ENCODE peak calls at places on chromosomes 5 and 9, in four cellular contexts. One of them, this sample, is unnamed.

GRCh38 chr9:97372580-97372979 is 39.3 kb upstream of the TDRD7 start:
- DNase-seq in HepG2: no peak
- DNase-seq in K562: no peak
- DNase-seq in Panc1: no peak
- DNase-seq in this sample: no peak

GRCh38 chr9:129777769-129778130 is 24.9 kb upstream of the PTGES start:
- DNase-seq in HepG2: no peak
- DNase-seq in K562: peak; percentile 34
- DNase-seq in Panc1: no peak
- DNase-seq in this sample: no peak

GRCh38 chr9:133331641-133332380 is 4.2 kb downstream of the SURF6 start:
- DNase-seq in HepG2: no peak
- DNase-seq in K562: no peak
- DNase-seq in Panc1: no peak
- DNase-seq in this sample: no peak

GRCh38 chr5:139426222-139426885 is 13.0 kb downstream of the DNAJC18 start:
- DNase-seq in HepG2: no peak
- DNase-seq in K562: no peak
- DNase-seq in Panc1: no peak
- DNase-seq in this sample: no peak

GRCh38 chr5:105953616-105954015 is 1717.1 kb downstream of the EFNA5 start:
- DNase-seq in HepG2: no peak
- DNase-seq in K562: no peak
- DNase-seq in Panc1: no peak
- DNase-seq in this sample: no peak

GRCh38 chr9:124897570-124898460 is 35.9 kb downstream of the ARPC5L start:
- DNase-seq in HepG2: peak; percentile 91
- DNase-seq in K562: no peak
- DNase-seq in Panc1: no peak
- DNase-seq in this sample: no peak

GRCh38 chr9:89009049-89009840 is 18.0 kb downstream of the S1PR3 start:
- DNase-seq in HepG2: no peak
- DNase-seq in K562: no peak
- DNase-seq in Panc1: no peak
- DNase-seq in this sample: no peak

GRCh38 chr5:178992291-178992895 is 2.7 kb downstream of the GRM6 start:
- DNase-seq in HepG2: no peak
- DNase-seq in K562: no peak
- DNase-seq in Panc1: no peak
- DNase-seq in this sample: no peak

GRCh38 chr5:98096155-98096554 is 677.3 kb upstream of the RGMB start:
- DNase-seq in HepG2: no peak
- DNase-seq in K562: no peak
- DNase-seq in Panc1: no peak
- DNase-seq in this sample: no peak

GRCh38 chr9:26746357-26747072 is 146.1 kb downstream of the CAAP1 start:
- DNase-seq in HepG2: peak; percentile 70
- DNase-seq in K562: no peak
- DNase-seq in Panc1: no peak
- DNase-seq in this sample: peak; percentile 41

GRCh38 chr5:135448796-135449507 is 1.8 kb upstream of the DCANP1 start:
- DNase-seq in HepG2: no peak
- DNase-seq in K562: no peak
- DNase-seq in Panc1: no peak
- DNase-seq in this sample: no peak

GRCh38 chr5:177317959-177318377 is 6.3 kb upstream of the MXD3 start:
- DNase-seq in HepG2: peak; percentile 75
- DNase-seq in K562: peak; percentile 65
- DNase-seq in Panc1: peak; percentile 65
- DNase-seq in this sample: peak; percentile 63

GRCh38 chr5:109455598-109456096 is 45.9 kb upstream of the PJA2 start:
- DNase-seq in HepG2: peak; percentile 11
- DNase-seq in K562: no peak
- DNase-seq in Panc1: peak; percentile 51
- DNase-seq in this sample: peak; percentile 31

GRCh38 chr9:84138543-84138942 is 157.9 kb downstream of the RMI1 start:
- DNase-seq in HepG2: no peak
- DNase-seq in K562: no peak
- DNase-seq in Panc1: no peak
- DNase-seq in this sample: no peak

GRCh38 chr5:31470608-31471007 is 61.3 kb downstream of the DROSHA start:
- DNase-seq in HepG2: no peak
- DNase-seq in K562: peak; percentile 72
- DNase-seq in Panc1: no peak
- DNase-seq in this sample: no peak

GRCh38 chr9:69798737-69799136 is 21.9 kb upstream of the CFAP95 start:
- DNase-seq in HepG2: peak; percentile 26
- DNase-seq in K562: no peak
- DNase-seq in Panc1: no peak
- DNase-seq in this sample: no peak

GRCh38 chr5:175895701-175896102 is 24.3 kb downstream of the CPLX2 start:
- DNase-seq in HepG2: no peak
- DNase-seq in K562: no peak
- DNase-seq in Panc1: no peak
- DNase-seq in this sample: no peak

GRCh38 chr5:152532714-152533113 is 127.6 kb upstream of the NMUR2 start:
- DNase-seq in HepG2: peak; percentile 33
- DNase-seq in K562: peak; percentile 10
- DNase-seq in Panc1: peak; percentile 27
- DNase-seq in this sample: peak; percentile 42

GRCh38 chr5:111762895-111763294 is 5.9 kb upstream of the NREP start:
- DNase-seq in HepG2: no peak
- DNase-seq in K562: no peak
- DNase-seq in Panc1: no peak
- DNase-seq in this sample: no peak

GRCh38 chr5:169753795-169754194 is 116.7 kb downstream of the DOCK2 start:
- DNase-seq in HepG2: no peak
- DNase-seq in K562: no peak
- DNase-seq in Panc1: no peak
- DNase-seq in this sample: no peak

GRCh38 chr9:893115-893514 is 51.6 kb downstream of the DMRT1 start:
- DNase-seq in HepG2: no peak
- DNase-seq in K562: no peak
- DNase-seq in Panc1: no peak
- DNase-seq in this sample: no peak
- TF ChIP-seq TCF7L2 in HepG2: no peak
- TF ChIP-seq TCF7L2 in K562: no peak
- TF ChIP-seq TCF7L2 in Panc1: no peak
- TF ChIP-seq TCF7L2 in this sample: no peak

DNA sequence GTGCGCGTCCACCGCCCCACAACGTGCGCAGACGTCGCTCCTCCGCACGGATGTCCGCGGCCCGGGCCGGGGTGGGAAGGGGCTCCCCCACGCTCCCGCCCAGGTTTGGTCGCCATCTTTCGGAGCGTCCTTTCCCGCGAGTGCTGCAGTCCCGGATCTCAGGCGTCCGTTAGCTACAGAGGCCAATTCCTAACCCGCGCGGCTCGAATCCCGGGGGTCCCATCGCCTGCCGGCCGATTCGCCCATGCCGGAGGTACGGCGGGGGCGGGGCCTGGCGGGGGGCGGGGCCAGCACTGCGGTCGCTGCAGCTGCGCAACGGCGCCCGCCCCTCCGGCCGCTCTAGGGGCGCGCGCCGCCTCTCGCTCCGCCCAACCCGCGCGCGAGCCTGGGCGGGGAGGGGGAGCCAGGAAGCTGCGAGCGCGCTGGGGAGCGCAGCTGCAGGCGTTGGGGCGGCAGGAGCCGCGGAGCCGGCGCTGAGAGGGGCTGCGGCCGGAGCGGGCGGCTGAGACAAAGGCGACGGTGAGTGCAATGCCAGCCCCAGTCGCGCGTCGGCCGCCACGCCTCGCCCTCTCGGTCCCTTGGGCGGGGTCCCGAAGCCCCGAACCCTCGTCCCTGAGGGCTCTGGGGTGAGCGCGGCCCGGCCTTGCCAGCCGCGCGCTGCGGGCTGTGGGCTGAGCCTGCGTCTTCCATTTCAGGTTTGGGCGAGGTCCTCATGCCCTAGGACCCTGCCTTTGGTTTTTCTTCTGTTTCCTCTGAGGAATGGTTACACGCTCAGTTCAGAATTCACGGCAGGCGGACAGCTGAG is at the start of gene CDC42SE2:
- DNase-seq in HepG2: peak; percentile 66
- DNase-seq in K562: peak; percentile 93
- DNase-seq in Panc1: no peak
- DNase-seq in this sample: peak; percentile 49
- TF ChIP-seq TCF7L2 in HepG2: no peak
- TF ChIP-seq TCF7L2 in K562: no peak
- TF ChIP-seq TCF7L2 in Panc1: no peak
- TF ChIP-seq TCF7L2 in this sample: no peak

DNA sequence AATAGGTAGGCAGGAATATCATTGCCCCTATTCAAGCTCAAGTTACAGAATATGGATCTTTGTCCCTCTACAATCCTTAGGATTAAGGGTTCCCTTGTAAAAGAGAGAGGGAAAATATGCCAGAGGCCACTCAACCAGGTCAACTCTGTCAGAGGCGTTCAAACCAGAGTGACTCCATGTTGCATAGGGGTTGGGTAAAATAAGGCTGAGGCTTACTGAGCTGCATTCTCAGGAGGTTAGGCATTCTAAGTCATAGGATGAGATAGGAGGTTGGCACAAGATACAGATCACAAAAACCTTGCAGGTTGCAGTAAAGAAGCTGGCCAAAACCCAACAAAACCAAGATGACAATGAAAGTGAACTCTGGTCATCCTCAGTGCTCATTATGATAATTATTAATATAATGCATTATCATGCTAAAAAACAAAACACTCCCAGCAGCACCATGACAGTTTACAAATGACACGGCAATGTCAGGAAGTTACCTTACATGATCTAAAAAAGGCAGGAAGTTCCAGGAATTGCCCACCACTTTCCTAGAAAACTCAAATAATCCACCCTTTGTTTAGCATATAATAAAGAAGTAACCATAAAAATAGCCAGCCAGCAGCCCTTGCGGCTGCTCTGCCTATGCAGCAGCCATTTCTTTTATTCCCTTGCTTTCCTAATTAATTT is 64.8 kb downstream of the ERP44 start:
- DNase-seq in HepG2: no peak
- DNase-seq in K562: no peak
- DNase-seq in Panc1: no peak
- DNase-seq in this sample: no peak
- TF ChIP-seq TCF7L2 in HepG2: no peak
- TF ChIP-seq TCF7L2 in K562: no peak
- TF ChIP-seq TCF7L2 in Panc1: no peak
- TF ChIP-seq TCF7L2 in this sample: no peak

GRCh38 chr9:135659252-135659651 is 3.9 kb upstream of the LCN9 start:
- DNase-seq in HepG2: no peak
- DNase-seq in K562: no peak
- DNase-seq in Panc1: no peak
- DNase-seq in this sample: no peak

GRCh38 chr9:135662758-135663450 is at the start of gene LCN9:
- DNase-seq in HepG2: no peak
- DNase-seq in K562: no peak
- DNase-seq in Panc1: no peak
- DNase-seq in this sample: no peak

GRCh38 chr9:135661801-135662560 is 1.1 kb upstream of the LCN9 start:
- DNase-seq in HepG2: no peak
- DNase-seq in K562: no peak
- DNase-seq in Panc1: no peak
- DNase-seq in this sample: no peak

GRCh38 chr9:135657416-135657815 is 5.7 kb upstream of the LCN9 start:
- DNase-seq in HepG2: no peak
- DNase-seq in K562: no peak
- DNase-seq in Panc1: no peak
- DNase-seq in this sample: no peak

GRCh38 chr9:135660407-135660806 is 2.7 kb upstream of the LCN9 start:
- DNase-seq in HepG2: no peak
- DNase-seq in K562: no peak
- DNase-seq in Panc1: no peak
- DNase-seq in this sample: no peak
- TF ChIP-seq TCF7L2 in HepG2: no peak
- TF ChIP-seq TCF7L2 in K562: no peak
- TF ChIP-seq TCF7L2 in Panc1: no peak
- TF ChIP-seq TCF7L2 in this sample: no peak

GRCh38 chr5:36478646-36479307 is 127.6 kb upstream of the SLC1A3 start:
- DNase-seq in HepG2: no peak
- DNase-seq in K562: no peak
- DNase-seq in Panc1: no peak
- DNase-seq in this sample: no peak

GRCh38 chr5:36481721-36482120 is 124.7 kb upstream of the SLC1A3 start:
- DNase-seq in HepG2: no peak
- DNase-seq in K562: no peak
- DNase-seq in Panc1: no peak
- DNase-seq in this sample: no peak

GRCh38 chr5:36482812-36483211 is 123.6 kb upstream of the SLC1A3 start:
- DNase-seq in HepG2: no peak
- DNase-seq in K562: no peak
- DNase-seq in Panc1: no peak
- DNase-seq in this sample: no peak
- TF ChIP-seq TCF7L2 in HepG2: no peak
- TF ChIP-seq TCF7L2 in K562: no peak
- TF ChIP-seq TCF7L2 in Panc1: no peak
- TF ChIP-seq TCF7L2 in this sample: no peak

GRCh38 chr9:121610638-121610953 is 40.8 kb upstream of the DAB2IP start:
- DNase-seq in HepG2: no peak
- DNase-seq in K562: peak; percentile 20
- DNase-seq in Panc1: no peak
- DNase-seq in this sample: no peak
- TF ChIP-seq TCF7L2 in HepG2: no peak
- TF ChIP-seq TCF7L2 in K562: no peak
- TF ChIP-seq TCF7L2 in Panc1: no peak
- TF ChIP-seq TCF7L2 in this sample: no peak